ENCODE peak calls at places on chromosomes 3 and 15, in five cellular contexts. Q is sigmoid colon, E is esophagus muscularis mucosa, N is fibroblast of pulmonary artery, V is upper lobe of right lung. B is an unnamed sample.

GRCh38 chr3:49132437-49133225 is at the start of gene LAMB2:
- DNase-seq in Q (peak; percentile 89), E (peak; percentile 94), N (peak; percentile 76), V (peak; percentile 80), B (peak; percentile 40)

GRCh38 chr3:124439586-124439985 is 290.7 kb upstream of the UMPS start:
- DNase-seq in Q (no peak), E (no peak), N (no peak), V (no peak), B (no peak)

GRCh38 chr3:66639794-66640356 is 139.1 kb upstream of the LRIG1 start:
- DNase-seq in Q (no peak), E (no peak), N (no peak), V (no peak), B (no peak)

GRCh38 chr3:123657578-123657977 is 72.7 kb upstream of the HACD2 start:
- DNase-seq in Q (no peak), E (no peak), N (peak; percentile 30), V (no peak), B (no peak)

GRCh38 chr15:85766007-85766831 is 28.5 kb downstream of the KLHL25 start:
- DNase-seq in Q (no peak), E (no peak), N (no peak), V (no peak), B (no peak)

GRCh38 chr3:156688849-156689452 is 14.6 kb downstream of the TIPARP start:
- DNase-seq in Q (no peak), E (no peak), N (no peak), V (no peak), B (no peak)

GRCh38 chr3:124985358-124985757 is 50.8 kb upstream of the MUC13 start:
- DNase-seq in Q (no peak), E (no peak), N (peak; percentile 86), V (no peak), B (peak; percentile 58)

GRCh38 chr15:76576526-76577279 is 240.1 kb downstream of the ISL2 start:
- DNase-seq in Q (peak; percentile 71), E (no peak), N (peak; percentile 74), V (peak; percentile 79), B (peak; percentile 14)

GRCh38 chr3:148791955-148792354 is 35.7 kb upstream of the CPB1 start:
- DNase-seq in Q (no peak), E (no peak), N (no peak), V (no peak), B (no peak)

GRCh38 chr3:104190681-104191080 is 1176.0 kb upstream of the ALCAM start:
- DNase-seq in Q (no peak), E (no peak), N (no peak), V (no peak), B (no peak)

DNA sequence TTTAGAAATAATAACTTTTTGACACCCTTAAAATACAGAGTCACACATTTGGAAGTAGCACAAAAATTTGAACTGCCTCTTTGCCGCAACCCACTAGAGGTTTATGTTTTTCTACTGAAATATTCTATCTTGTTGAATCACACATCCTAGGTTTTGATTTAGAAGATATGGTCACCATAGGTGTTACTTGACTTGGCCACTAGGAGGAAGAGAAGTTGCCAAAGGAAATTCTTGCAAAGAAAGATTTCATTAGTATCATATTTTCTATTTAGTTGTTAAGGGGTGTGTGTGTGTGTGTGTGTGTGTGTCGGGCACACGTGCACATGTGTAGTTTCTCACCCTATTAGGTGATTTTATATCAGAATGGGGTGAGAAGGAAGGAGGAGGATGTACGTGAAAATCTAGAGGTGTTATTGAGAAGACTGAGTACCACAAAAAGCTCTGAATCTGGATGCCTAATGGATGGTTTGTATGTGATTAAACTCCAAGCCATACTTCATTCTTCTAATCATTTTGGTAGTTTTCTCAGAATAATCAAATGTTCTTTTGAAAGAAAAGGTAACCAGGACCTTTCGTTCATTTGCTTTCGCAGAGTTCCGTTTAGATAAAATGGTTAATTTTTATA is 31.5 kb downstream of the ZFAND6 start:
- DNase-seq in Q (no peak), E (no peak), N (no peak), V (no peak), B (no peak)
- TF ChIP-seq CTCF in Q (no peak), E (no peak), N (peak; percentile 42), V (peak; percentile 28), B (peak; percentile 27)

DNA sequence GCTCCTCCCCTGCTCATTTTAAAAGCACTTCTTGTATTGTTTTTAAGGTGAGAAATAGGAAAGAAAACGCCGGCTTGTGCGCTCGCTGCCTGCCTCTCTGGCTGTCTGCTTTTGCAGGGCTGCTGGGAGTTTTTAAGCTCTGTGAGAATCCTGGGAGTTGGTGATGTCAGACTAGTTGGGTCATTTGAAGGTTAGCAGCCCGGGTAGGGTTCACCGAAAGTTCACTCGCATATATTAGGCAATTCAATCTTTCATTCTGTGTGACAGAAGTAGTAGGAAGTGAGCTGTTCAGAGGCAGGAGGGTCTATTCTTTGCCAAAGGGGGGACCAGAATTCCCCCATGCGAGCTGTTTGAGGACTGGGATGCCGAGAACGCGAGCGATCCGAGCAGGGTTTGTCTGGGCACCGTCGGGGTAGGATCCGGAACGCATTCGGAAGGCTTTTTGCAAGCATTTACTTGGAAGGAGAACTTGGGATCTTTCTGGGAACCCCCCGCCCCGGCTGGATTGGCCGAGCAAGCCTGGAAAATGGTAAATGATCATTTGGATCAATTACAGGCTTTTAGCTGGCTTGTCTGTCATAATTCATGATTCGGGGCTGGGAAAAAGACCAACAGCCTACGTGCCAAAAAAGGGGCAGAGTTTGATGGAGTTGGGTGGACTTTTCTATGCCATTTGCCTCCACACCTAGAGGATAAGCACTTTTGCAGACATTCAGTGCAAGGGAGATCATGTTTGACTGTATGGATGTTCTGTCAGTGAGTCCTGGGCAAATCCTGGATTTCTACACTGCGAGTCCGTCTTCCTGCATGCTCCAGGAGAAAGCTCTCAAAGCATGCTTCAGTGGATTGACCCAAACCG is at the start of gene RARB:
- DNase-seq in Q (peak; percentile 92), E (peak; percentile 94), N (peak; percentile 96), V (peak; percentile 66), B (peak; percentile 55)
- H3K4me3 ChIP-seq in Q (peak within 1 kb of the TSS; percentile 62), E (peak within 1 kb of the TSS; percentile 67), N (peak within 1 kb of the TSS; percentile 70), V (peak within 1 kb of the TSS; percentile 60), B (peak within 1 kb of the TSS; percentile 47)

DNA sequence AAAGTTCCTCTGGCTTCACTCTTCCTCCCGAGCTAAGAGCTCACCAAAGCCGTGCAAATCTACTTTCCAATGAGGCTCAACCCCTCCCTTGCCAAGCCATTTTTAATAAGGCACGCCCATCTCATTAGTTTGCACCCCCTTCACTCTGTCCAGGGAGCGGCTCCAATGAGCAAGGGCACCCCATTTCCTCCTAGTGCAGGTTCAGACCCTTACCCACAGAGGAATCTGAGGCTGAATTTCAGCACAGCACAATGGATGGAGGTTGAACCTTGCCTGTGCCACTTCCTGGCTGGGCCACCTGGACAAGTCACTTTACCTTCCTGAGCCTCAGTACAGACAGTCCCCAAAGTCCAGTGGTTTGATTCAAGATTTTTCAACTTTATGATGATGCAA is 25.4 kb downstream of the XPC start:
- DNase-seq in Q (no peak), E (peak; percentile 17), N (no peak), V (no peak), B (no peak)
- TF ChIP-seq CTCF in Q (no peak), E (no peak), N (no peak), V (no peak), B (no peak)

DNA sequence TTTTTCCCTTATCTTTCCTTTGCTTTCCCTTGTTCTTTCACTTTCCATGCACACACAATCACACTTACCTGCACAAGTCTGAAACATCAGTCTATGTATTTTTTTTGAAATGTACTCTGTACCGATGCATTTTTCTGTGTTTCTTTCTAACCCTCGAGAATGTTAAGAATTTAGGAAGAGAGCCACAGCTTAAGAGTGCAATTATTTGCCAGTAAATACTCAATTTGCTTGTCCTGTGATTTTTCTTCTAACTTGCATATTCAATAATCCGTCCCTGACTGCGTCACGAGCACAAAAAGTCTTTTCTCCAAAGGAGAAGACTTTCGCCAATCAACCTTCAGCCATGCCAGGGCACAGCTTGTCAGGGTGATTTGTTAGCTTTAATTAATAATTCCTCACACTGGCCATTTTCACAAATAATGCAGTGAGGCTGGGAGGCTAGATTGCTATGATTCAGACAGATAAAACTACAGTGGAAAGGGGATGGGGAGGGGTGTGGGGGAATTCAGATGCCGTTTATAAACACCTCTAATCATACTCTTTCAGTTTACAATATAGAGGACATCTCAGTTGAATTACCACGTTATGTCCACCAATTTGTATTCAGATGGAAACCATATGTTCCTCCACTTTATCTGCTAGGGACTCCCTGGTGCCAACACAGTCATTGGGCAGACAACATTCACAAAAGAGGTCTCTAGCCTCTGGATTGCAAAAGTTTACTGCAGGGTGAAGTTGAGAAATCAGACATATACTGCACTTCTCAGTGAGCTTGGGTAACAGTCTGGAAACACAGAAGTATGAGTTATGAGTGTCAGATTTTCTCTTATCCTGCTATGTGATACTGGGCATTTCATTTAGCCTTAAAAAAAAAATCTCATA is 388.0 kb downstream of the ZBTB20 start:
- DNase-seq in Q (no peak), E (no peak), N (peak; percentile 84), V (no peak), B (no peak)
- H3K4me3 ChIP-seq in Q (peak overlapping the region; percentile 22), E (peak overlapping the region; percentile 35), N (peak overlapping the region; percentile 43), V (peak overlapping the region; percentile 46), B (peak overlapping the region; percentile 38)

GRCh38 chr15:66698318-66698961 is 3.6 kb upstream of the SMAD6 start:
- DNase-seq in Q (peak; percentile 76), E (no peak), N (peak; percentile 82), V (peak; percentile 84), B (no peak)
- TF ChIP-seq CTCF in Q (peak; percentile 48), E (peak; percentile 57), N (peak; percentile 97), V (peak; percentile 80), B (peak; percentile 96)

B was measured in HFF-Myc.